ENCODE peak calls at places on chromosomes 7 and 10, in five cellular contexts. Z is K562, Y is colonic mucosa, X is HepG2, G is astrocyte. Q is an unnamed sample.

GRCh38 chr7:157809154-157809862 is 472.5 kb downstream of the DNAJB6 start:
- DNase-seq in Y (no peak), X (no peak), Z (no peak), G (no peak), Q (no peak)

GRCh38 chr7:107441576-107442422 is 28.1 kb upstream of the GPR22 start:
- DNase-seq in G (peak), Y (no peak), X (no peak), Z (no peak), Q (no peak)

GRCh38 chr7:36642414-36642813 is 81.9 kb downstream of the AOAH start:
- DNase-seq in Y (no peak), G (no peak), Z (no peak), X (no peak), Q (peak)

GRCh38 chr10:111347386-111348005 is 270.7 kb downstream of the ADRA2A start:
- DNase-seq in G (no peak), Y (peak), X (no peak), Z (no peak), Q (no peak)

GRCh38 chr10:58299580-58299979 is 30.6 kb downstream of the CISD1 start:
- DNase-seq in G (peak), Y (peak), Z (peak), X (peak), Q (peak)

GRCh38 chr7:106151459-106152312 is 39.6 kb upstream of the SYPL1 start:
- DNase-seq in X (no peak), Y (no peak), G (no peak), Z (no peak), Q (peak)

GRCh38 chr10:88874271-88874670 is 5.8 kb upstream of the STAMBPL1 start:
- DNase-seq in X (no peak), Y (no peak), Z (no peak), G (no peak), Q (no peak)

GRCh38 chr7:138008588-138009349 is 6.9 kb upstream of the CREB3L2 start:
- DNase-seq in X (peak), Z (peak), G (no peak), Y (peak), Q (peak)

GRCh38 chr7:11557627-11558026 is 274.4 kb downstream of the THSD7A start:
- DNase-seq in Z (no peak), X (peak), G (peak), Y (peak), Q (peak)

GRCh38 chr10:86956195-86956840 is 1.1 kb downstream of the MMRN2 start:
- DNase-seq in G (no peak), X (no peak), Z (no peak), Y (no peak), Q (peak)

GRCh38 chr10:132282667-132283603 is 24.8 kb downstream of the STK32C start:
- DNase-seq in G (no peak), Y (no peak), Z (no peak), X (no peak), Q (no peak)

GRCh38 chr7:28855538-28856217 is 102.5 kb downstream of the TRIL start:
- DNase-seq in X (peak), G (peak), Y (no peak), Z (no peak), Q (no peak)

GRCh38 chr7:98294326-98294725 is 12.8 kb downstream of the BRI3 start:
- DNase-seq in Z (no peak), G (no peak), Y (no peak), X (no peak), Q (no peak)

GRCh38 chr7:98294798-98295382 is 13.4 kb downstream of the BRI3 start:
- DNase-seq in Y (peak), X (peak), G (no peak), Z (peak), Q (peak)

GRCh38 chr7:98293265-98293664 is 11.8 kb downstream of the BRI3 start:
- DNase-seq in X (no peak), Z (no peak), Y (no peak), G (no peak), Q (no peak)

GRCh38 chr7:98295467-98296220 is 14.2 kb downstream of the BRI3 start:
- DNase-seq in G (no peak), Z (no peak), Y (no peak), X (no peak), Q (no peak)

GRCh38 chr7:98293746-98294145 is 12.3 kb downstream of the BRI3 start:
- DNase-seq in Z (no peak), G (no peak), Y (no peak), X (no peak), Q (no peak)
- H3K9ac ChIP-seq in Z (no peak), G (no peak), Y (no peak), X (no peak), Q (no peak)

GRCh38 chr10:116766241-116767198 is 24.2 kb upstream of the HSPA12A start:
- DNase-seq in Z (no peak), G (no peak), X (no peak), Y (no peak), Q (no peak)
- TF ChIP-seq CTCF in Z (no peak), G (no peak), X (no peak), Y (no peak), Q (peak)

DNA sequence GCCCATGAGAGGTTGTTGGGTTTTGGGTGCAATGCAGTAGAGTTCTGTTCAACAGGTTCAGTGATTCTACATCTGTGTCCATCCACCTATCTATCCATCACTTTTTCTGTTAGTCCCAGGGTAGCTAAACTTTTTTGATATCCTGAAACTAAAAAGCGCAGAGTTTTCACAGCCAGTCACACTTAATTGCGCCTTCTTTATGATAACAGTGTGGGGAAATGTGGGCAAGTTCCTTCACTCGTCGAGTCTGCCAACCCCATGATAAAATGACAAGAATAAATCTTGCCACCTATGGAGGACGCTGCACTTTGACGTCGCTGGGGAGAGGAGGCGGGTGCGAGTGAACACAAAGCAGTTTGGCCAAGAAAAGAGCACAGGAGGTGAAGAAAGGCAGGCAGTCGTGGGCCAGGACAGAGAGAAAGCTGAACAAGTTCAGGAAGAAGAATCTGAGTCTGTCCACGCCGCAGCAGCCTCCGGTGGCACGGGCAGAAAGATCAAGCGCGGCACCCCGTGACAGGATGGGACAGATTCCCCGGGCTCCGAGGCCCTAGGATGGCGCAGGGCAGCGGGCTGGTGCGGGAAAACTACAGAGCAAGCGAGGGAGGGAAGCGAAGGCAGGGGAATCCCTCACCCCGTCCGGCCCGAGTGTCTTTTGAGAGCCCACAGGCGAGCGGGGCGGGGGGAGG is 9.2 kb downstream of the SP8 start:
- DNase-seq in X (no peak), Z (no peak), G (no peak), Y (no peak), Q (no peak)
- H3K9ac ChIP-seq in X (no peak), Z (no peak), G (no peak), Y (no peak), Q (no peak)

DNA sequence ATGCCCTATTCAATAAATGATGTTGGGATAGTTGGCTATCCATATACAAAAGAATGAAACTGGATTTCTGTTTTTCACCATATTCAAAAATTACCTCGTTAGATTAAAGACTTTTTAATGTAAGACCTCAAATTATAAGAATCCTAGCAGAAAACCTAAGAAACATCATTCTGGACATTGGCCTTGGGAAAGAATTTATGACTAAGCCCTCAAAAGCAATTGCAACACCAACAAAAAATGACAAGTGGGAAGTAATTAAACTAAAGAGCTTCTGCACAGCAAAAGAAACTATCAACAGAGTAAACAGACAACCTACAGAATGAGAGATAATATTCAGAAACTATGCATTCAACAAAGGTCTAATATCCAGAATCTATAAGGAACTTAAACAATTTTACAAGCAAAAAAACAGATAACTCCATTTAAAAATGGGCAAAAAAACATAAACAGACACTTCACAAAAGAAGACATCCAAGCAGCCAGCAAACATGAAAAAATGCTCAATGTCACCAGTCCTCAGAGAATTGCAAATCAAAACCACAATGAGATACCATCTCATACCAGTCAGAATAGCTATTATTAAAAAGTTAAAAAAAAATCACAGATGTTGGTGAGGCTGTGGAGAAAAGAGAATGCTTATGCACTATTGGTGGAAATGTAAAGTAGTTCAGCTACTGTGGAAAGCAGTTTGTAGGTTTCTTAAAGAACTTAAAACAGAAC is 309.8 kb downstream of the AHR start:
- DNase-seq in Z (no peak), G (peak), X (no peak), Y (no peak), Q (no peak)
- TF ChIP-seq CTCF in Z (no peak), G (no peak), X (no peak), Y (no peak), Q (no peak)

GRCh38 chr7:47198159-47198558 is 383.8 kb downstream of the TNS3 start:
- DNase-seq in G (no peak), Y (no peak), Z (no peak), X (no peak), Q (no peak)

GRCh38 chr7:47204709-47205108 is 377.2 kb downstream of the TNS3 start:
- DNase-seq in Y (no peak), G (no peak), X (no peak), Z (no peak), Q (no peak)

GRCh38 chr7:47197508-47197907 is 384.4 kb downstream of the TNS3 start:
- DNase-seq in Z (no peak), X (no peak), Y (no peak), G (no peak), Q (no peak)

GRCh38 chr7:47202146-47202768 is 379.7 kb downstream of the TNS3 start:
- DNase-seq in G (no peak), X (no peak), Y (no peak), Z (no peak), Q (no peak)
- H3K9ac ChIP-seq in G (no peak), X (no peak), Y (no peak), Z (peak), Q (no peak)

GRCh38 chr7:6164010-6164409 is 108.4 kb downstream of the CYTH3 start:
- DNase-seq in Y (no peak), X (no peak), Z (no peak), G (no peak), Q (no peak)

GRCh38 chr7:6163402-6163801 is 109.0 kb downstream of the CYTH3 start:
- DNase-seq in X (no peak), Z (no peak), Y (no peak), G (no peak), Q (no peak)

GRCh38 chr7:6165521-6166325 is 106.7 kb downstream of the CYTH3 start:
- DNase-seq in G (no peak), X (no peak), Z (no peak), Y (no peak), Q (no peak)

GRCh38 chr7:6165075-6165474 is 107.3 kb downstream of the CYTH3 start:
- DNase-seq in Y (no peak), G (no peak), X (no peak), Z (no peak), Q (peak)

DNA sequence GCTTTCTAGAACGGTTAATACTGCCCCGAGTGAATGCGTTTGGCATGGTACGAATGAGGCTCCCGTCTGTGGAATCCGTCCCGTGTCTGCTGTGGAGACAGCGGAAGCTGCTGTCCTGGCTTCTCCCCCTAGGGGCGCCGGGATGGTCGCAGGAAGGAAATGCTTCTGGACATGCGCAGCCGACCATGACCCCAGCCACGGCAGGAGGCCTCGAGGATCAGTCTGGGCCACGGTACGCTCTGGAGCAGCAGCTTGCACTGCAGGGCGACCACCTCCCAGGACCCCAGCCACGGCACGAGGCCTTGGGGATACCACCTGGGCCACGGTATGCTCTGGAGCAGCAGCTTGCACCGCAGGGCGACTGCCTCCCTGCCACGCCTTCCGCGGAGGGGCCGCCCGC is 107.9 kb downstream of the CYTH3 start:
- DNase-seq in G (no peak), Z (peak), Y (no peak), X (no peak), Q (peak)
- TF ChIP-seq CTCF in G (no peak), Z (peak), Y (no peak), X (no peak), Q (peak)

GRCh38 chr10:37563715-37564108 is 293.7 kb downstream of the ZNF248 start:
- DNase-seq in Y (no peak), Z (no peak), X (no peak), G (no peak), Q (no peak)
- H3K9ac ChIP-seq in Y (no peak), Z (no peak), X (no peak), G (no peak), Q (no peak)

GRCh38 chr10:29083096-29083495 is 205.8 kb upstream of the LYZL1 start:
- DNase-seq in Y (no peak), G (no peak), X (peak), Z (no peak), Q (no peak)
- TF ChIP-seq CTCF in Y (no peak), G (no peak), X (no peak), Z (no peak), Q (no peak)

DNA sequence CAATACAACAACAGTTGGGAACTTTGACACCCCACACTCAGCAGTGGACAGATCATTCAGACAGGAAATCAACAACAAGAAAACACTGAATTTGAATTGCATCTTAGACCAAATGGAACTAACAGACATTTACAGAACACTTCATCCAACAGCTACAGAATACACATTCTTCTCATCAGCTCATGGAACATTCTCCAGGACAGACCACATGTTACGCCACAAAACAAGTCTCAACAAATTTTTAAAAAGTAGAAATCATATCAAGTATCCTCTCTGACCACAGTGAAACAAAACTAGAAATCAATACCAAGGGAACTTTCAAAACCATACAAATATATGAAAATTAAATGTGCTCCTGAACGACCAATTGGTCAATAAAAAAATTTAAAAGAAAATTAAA is 212.3 kb downstream of the DNAJC1 start:
- DNase-seq in Y (no peak), G (no peak), X (no peak), Z (no peak), Q (no peak)
- H3K9ac ChIP-seq in Y (no peak), G (no peak), X (no peak), Z (no peak), Q (no peak)